ENCODE peak calls at places on chromosomes 11 and 22, in nine cellular contexts. Y is neural crest cell, O is heart right ventricle, K is WTC11, X is fibroblast of the aortic adventitia, V is colonic mucosa, D is astrocyte of the cerebellum, R is dorsolateral prefrontal cortex, E is HCT116. C is an unnamed sample.

GRCh38 chr22:41532908-41533825 is 11.1 kb downstream of the POLR3H start:
- DNase-seq in Y (peak), O (peak), K (peak), X (peak), V (peak), D (peak), R (peak), E (no peak), C (peak)

GRCh38 chr11:45984192-45984591 is 61.7 kb downstream of the LARGE2 start:
- DNase-seq in Y (no peak), O (no peak), K (no peak), X (no peak), V (no peak), D (no peak), R (no peak), E (no peak), C (no peak)

GRCh38 chr11:46332568-46333128 is 14.6 kb upstream of the DGKZ start:
- DNase-seq in Y (no peak), O (no peak), K (peak), X (no peak), V (no peak), D (no peak), R (no peak), E (no peak), C (no peak)

GRCh38 chr11:61718046-61718531 is 34.3 kb upstream of the MYRF start:
- DNase-seq in Y (no peak), O (no peak), K (no peak), X (no peak), V (no peak), D (no peak), R (no peak), E (no peak), C (no peak)

GRCh38 chr11:134569195-134569594 is 157.2 kb upstream of the B3GAT1 start:
- DNase-seq in Y (no peak), O (no peak), K (no peak), X (no peak), V (no peak), D (no peak), R (no peak), E (no peak), C (no peak)

GRCh38 chr11:81870066-81870412 is 863.6 kb downstream of the FAM181B start:
- DNase-seq in Y (no peak), O (no peak), K (no peak), X (no peak), V (no peak), D (no peak), R (no peak), E (no peak), C (no peak)

GRCh38 chr11:107821199-107821926 is 37.2 kb downstream of the SLC35F2 start:
- DNase-seq in Y (no peak), O (no peak), K (no peak), X (peak), V (no peak), D (no peak), R (no peak), E (no peak), C (no peak)

GRCh38 chr11:89175796-89176195 is 1.9 kb upstream of the TYR start:
- DNase-seq in Y (no peak), O (no peak), K (no peak), X (peak), V (no peak), D (no peak), R (no peak), E (no peak), C (no peak)

GRCh38 chr11:117473692-117474091 is 146.0 kb downstream of the CEP164 start:
- DNase-seq in Y (no peak), O (no peak), K (no peak), X (no peak), V (no peak), D (no peak), R (no peak), E (no peak), C (no peak)

DNA sequence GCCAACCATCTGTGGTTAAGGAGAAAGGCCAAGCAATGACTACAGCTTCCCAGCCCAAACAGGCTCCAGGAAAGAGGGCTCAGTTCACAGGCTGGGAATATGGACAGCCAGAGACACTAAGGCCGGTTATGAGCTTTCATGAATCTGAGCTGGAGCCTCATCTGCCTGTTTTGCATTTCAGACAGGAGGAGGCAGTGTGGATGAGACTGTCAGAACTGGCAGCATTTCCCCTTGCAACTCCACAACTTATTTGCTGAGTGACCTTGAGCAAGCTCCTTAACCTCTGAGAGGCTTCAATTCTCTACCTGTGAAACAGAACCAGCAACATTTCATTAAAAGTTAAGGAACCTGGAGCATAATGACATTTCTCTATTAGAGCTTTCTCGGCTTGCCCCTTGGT is 264.0 kb downstream of the ETS1 start:
- DNase-seq in Y (no peak), O (no peak), K (no peak), X (peak), V (no peak), D (no peak), R (no peak), E (no peak), C (peak)
- TF ChIP-seq CTCF in Y (no peak), O (peak), K (no peak), X (peak), V (peak), D (peak), R (peak), E (peak), C (peak)

GRCh38 chr22:39491696-39492095 is 10.4 kb upstream of the MIEF1 start:
- DNase-seq in Y (no peak), O (no peak), K (no peak), X (no peak), V (no peak), D (no peak), R (no peak), E (no peak), C (no peak)

GRCh38 chr22:39493759-39494158 is 8.3 kb upstream of the MIEF1 start:
- DNase-seq in Y (no peak), O (no peak), K (no peak), X (peak), V (no peak), D (peak), R (no peak), E (no peak), C (peak)

GRCh38 chr22:39496131-39496838 is 5.8 kb upstream of the MIEF1 start:
- DNase-seq in Y (peak), O (peak), K (peak), X (peak), V (peak), D (no peak), R (peak), E (peak), C (peak)

GRCh38 chr22:39492186-39492585 is 9.9 kb upstream of the MIEF1 start:
- DNase-seq in Y (no peak), O (no peak), K (no peak), X (no peak), V (no peak), D (no peak), R (no peak), E (no peak), C (no peak)

GRCh38 chr22:39494471-39495120 is 7.5 kb upstream of the MIEF1 start:
- DNase-seq in Y (no peak), O (no peak), K (no peak), X (no peak), V (no peak), D (no peak), R (no peak), E (no peak), C (no peak)
- TF ChIP-seq CTCF in Y (no peak), O (no peak), K (no peak), X (no peak), V (no peak), D (no peak), R (no peak), E (no peak), C (no peak)

DNA sequence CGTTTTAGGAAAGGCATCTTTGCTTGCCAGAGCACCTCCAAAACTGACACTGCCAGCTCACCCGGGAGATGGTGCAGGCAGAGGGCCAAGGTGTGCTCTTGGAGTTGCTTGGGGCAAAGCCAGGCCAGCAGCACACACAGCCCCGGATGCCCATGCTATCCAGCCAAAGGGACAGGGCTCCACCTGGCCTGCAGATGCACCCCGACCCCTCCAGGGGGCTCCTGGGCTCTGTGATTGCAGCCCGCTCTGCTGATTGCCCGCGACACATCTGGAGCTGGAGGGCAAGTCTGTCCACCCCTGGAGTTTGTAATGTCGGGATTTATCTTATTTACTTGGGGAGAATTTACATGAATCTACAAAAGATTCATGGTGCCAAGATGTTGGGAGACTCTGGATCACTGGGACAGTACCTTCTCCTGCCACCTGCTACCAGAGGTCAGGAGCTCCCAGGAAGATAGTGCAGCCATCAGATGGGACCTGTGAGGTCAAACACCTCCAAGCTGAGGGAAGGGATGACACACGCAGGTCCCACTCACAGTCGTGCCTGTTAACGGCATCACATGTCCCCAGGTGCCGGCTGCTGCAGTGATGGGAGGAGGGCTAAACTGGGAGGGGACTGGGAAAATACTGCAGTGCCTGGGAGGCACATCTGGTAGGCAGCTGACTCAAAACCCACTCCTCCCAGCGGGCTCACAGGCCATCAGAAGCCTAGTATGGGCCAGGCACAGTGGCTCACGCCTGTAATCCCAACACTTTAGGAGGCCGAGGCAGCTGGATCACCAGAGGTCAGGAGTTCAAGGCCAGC is 17.2 kb downstream of the CBX7 start:
- DNase-seq in Y (peak), O (peak), K (peak), X (no peak), V (no peak), D (no peak), R (no peak), E (peak), C (peak)
- TF ChIP-seq CTCF in Y (peak), O (peak), K (peak), X (peak), V (no peak), D (peak), R (peak), E (peak), C (peak)

GRCh38 chr11:64659417-64660144 is 63.4 kb downstream of the NRXN2 start:
- DNase-seq in Y (no peak), O (no peak), K (no peak), X (peak), V (no peak), D (no peak), R (peak), E (peak), C (peak)
- TF ChIP-seq CTCF in Y (no peak), O (no peak), K (no peak), X (no peak), V (no peak), D (no peak), R (peak), E (no peak), C (no peak)

DNA sequence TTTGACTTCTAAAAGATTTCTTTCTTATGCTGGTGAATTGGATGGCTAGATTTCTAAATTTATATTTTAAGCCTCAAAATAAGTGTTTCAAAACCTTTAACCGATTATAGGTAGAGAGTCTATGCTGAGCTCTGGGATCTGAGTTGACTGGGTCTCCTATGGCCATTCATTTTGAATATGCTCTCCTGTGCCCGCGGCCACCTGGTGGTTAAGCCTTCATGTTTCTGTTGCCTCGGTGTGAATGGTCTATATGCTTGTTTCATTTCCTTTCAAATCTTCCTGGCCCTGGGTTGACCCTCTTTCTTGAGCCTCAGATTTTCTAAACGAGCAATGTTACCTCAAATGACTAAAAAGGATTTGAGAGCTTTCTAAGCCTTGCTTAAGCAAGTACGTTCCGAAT is 789.3 kb upstream of the KIRREL3 start:
- DNase-seq in Y (no peak), O (no peak), K (peak), X (no peak), V (peak), D (no peak), R (no peak), E (no peak), C (no peak)
- TF ChIP-seq CTCF in Y (peak), O (peak), K (peak), X (no peak), V (no peak), D (peak), R (no peak), E (no peak), C (no peak)

DNA sequence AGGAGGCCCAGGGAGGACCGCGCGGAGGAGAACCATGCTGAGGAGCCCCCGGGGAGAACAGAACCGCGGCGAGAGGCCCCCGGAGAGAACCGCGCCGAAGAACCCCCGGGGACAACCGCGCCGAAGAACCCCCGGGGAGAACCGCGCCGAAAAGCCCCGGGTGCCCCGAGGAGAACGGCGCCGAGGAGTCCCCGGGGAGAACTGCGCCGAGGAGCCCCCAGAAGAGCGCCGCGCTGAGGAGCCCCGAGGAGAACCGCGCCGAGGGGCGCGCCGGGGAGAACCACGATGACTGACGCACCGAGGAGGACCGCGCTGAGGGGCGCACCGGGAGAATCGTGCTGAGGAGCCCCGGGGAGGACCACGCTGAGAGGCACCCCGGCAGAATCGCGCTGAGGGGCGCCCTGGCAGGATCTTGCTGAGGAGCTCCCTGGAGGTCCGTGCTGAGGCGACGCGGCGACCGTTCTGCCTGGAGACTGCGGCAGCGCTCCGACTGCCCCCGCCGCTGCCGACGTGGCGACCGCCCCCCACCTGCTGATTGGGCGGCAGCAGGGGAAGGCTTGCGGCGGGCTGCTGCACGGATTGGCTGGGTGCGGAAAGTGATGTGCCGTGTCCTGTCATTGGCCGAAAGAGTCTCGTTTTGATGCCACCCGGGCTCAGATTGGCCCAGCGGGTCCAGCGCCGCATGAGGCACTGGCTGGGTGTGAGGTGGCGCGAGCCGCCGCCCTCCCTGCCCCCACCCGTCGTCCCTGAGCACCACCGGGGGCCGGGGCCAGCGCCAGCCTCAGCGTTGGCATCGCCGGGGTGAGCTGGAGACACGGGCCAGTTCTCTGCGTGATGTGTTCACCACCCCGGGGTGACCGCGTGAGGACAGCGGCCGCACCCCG is at the start of gene KCNQ1OT1:
- DNase-seq in Y (peak), O (peak), K (peak), X (peak), V (peak), D (peak), R (peak), E (peak), C (peak)
- TF ChIP-seq CTCF in Y (no peak), O (no peak), K (no peak), X (no peak), V (no peak), D (no peak), R (no peak), E (no peak), C (no peak)

GRCh38 chr11:3981084-3981633 is 113.4 kb upstream of the RRM1 start:
- DNase-seq in Y (no peak), O (no peak), K (no peak), X (no peak), V (no peak), D (no peak), R (no peak), E (no peak), C (peak)

GRCh38 chr11:3983101-3983500 is 111.5 kb upstream of the RRM1 start:
- DNase-seq in Y (no peak), O (no peak), K (no peak), X (no peak), V (no peak), D (no peak), R (no peak), E (no peak), C (no peak)

GRCh38 chr11:3982431-3982830 is 112.2 kb upstream of the RRM1 start:
- DNase-seq in Y (no peak), O (no peak), K (no peak), X (no peak), V (no peak), D (no peak), R (no peak), E (no peak), C (no peak)

GRCh38 chr11:3986301-3986700 is 108.3 kb upstream of the RRM1 start:
- DNase-seq in Y (no peak), O (no peak), K (no peak), X (no peak), V (no peak), D (no peak), R (no peak), E (no peak), C (no peak)

DNA sequence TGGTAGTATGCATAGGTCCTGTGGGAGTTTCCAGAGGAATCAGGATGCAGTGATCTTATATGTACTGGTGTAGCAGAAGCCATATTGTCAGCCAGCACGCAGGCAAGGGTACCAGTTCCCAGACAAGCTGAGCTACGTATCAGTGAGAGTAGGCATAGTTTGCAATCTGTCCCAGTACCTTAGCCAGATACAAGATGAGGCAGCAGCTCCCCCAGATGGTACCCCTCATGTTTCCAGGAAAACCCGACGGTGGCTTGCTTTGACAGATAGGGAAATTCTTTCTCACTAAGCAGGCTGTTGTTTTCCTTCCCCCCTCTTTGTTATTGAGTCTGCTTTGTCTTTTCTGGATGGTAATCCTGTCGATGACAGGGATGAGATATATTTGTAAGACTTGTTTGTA is 109.7 kb upstream of the RRM1 start:
- DNase-seq in Y (no peak), O (no peak), K (peak), X (no peak), V (no peak), D (no peak), R (peak), E (no peak), C (peak)
- TF ChIP-seq CTCF in Y (no peak), O (no peak), K (no peak), X (no peak), V (no peak), D (peak), R (no peak), E (no peak), C (peak)

GRCh38 chr11:77593883-77594282 is 4.1 kb downstream of the AQP11 start:
- DNase-seq in Y (no peak), O (no peak), K (no peak), X (no peak), V (no peak), D (no peak), R (no peak), E (no peak), C (no peak)
- TF ChIP-seq CTCF in Y (no peak), O (no peak), K (no peak), X (no peak), V (no peak), D (no peak), R (no peak), E (no peak), C (no peak)

DNA sequence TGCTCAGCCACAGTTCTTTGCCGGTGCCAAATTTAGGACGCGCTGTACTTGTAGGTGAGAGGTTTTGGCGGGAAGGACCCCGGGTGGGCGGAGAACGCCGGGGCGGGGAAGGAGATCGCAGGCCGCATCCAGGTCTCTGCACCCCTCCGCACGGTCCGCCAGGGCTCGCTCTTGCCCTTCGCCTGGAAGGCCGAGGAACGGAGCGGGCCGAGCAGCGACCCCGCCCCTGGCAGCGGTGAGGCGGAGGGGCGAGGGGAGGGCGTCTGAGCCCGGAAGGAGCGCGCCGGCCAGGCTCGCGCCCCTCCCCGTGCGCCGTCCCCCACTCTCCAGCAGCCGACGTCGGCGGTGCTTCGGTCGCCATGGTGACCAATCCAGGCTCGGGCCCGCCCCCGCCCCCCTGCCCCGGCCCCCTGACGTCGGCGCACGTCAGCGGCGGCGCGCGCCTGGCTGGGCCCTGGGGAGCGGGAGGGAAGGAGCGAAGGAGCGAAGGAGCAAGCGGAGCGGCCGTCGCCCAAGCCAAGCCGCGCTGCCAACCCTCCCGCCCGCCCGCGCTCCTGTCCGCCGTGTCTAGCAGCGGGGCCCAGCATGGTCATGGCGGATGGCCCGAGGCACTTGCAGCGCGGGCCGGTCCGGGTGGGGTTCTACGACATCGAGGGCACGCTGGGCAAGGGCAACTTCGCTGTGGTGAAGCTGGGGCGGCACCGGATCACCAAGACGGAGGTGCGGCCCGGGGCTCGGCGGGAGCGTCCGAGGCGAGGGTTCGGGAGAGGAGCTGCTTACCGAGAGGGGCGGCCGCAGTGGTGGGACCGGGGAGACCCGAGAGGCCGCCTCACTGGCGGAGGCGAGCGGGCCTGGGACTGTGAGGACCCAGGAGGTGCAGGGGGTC is at the start of gene SIK2:
- DNase-seq in Y (peak), O (peak), K (peak), X (peak), V (peak), D (peak), R (peak), E (peak), C (peak)
- TF ChIP-seq CTCF in Y (peak), O (peak), K (peak), X (peak), V (peak), D (peak), R (peak), E (peak), C (peak)

C was measured in fibroblast of villous mesenchyme.